ENCODE peak calls at places on chromosomes 16 and 17, in eight cellular contexts. J, V, N, X, E, C, L and Q are unnamed samples. For H3K4me1, the result is how much of the 10 kb centered on the place peaks cover.

GRCh38 chr17:59838196-59838911 is 54.4 kb downstream of the TUBD1 start:
- DNase-seq in J (no peak), V (peak), N (no peak), X (no peak), E (peak), C (no peak), L (no peak), Q (no peak)

GRCh38 chr16:24771779-24772157 is 42.3 kb downstream of the TNRC6A start:
- DNase-seq in J (no peak), V (no peak), N (no peak), X (no peak), E (no peak), C (no peak), L (no peak), Q (no peak)

GRCh38 chr17:57144567-57144966 is 59.5 kb downstream of the AKAP1 start:
- DNase-seq in J (no peak), V (no peak), N (no peak), X (no peak), E (no peak), C (no peak), L (no peak), Q (no peak)

GRCh38 chr16:20704281-20704680 is 6.8 kb upstream of the ACSM1 start:
- DNase-seq in J (peak), V (no peak), N (no peak), X (no peak), E (peak), C (no peak), L (no peak), Q (no peak)

GRCh38 chr17:56313201-56313600 is 159.9 kb downstream of the ANKFN1 start:
- DNase-seq in J (peak), V (no peak), N (no peak), X (no peak), E (no peak), C (no peak), L (no peak), Q (no peak)

GRCh38 chr16:85983606-85984005 is 84.6 kb downstream of the IRF8 start:
- DNase-seq in J (no peak), V (no peak), N (no peak), X (no peak), E (no peak), C (no peak), L (no peak), Q (no peak)

GRCh38 chr16:87173294-87173883 is 143.8 kb downstream of the C16orf95 start:
- DNase-seq in J (no peak), V (no peak), N (no peak), X (no peak), E (peak), C (no peak), L (peak), Q (no peak)

GRCh38 chr17:43840814-43841213 is 6.2 kb upstream of the CD300LG start:
- DNase-seq in J (no peak), V (no peak), N (no peak), X (no peak), E (peak), C (no peak), L (no peak), Q (no peak)

GRCh38 chr16:17271687-17272086 is 199.1 kb downstream of the XYLT1 start:
- DNase-seq in J (no peak), V (peak), N (peak), X (no peak), E (no peak), C (no peak), L (peak), Q (no peak)

GRCh38 chr17:58377005-58377660 is 25.1 kb upstream of the SUPT4H1 start:
- DNase-seq in J (peak), V (peak), N (peak), X (no peak), E (no peak), C (no peak), L (no peak), Q (no peak)

GRCh38 chr17:56125830-56126819 is 27.1 kb upstream of the ANKFN1 start:
- DNase-seq in J (peak), V (peak), N (no peak), X (no peak), E (peak), C (no peak), L (peak), Q (no peak)

GRCh38 chr17:80930335-80931040 is 61.2 kb upstream of the CHMP6 start:
- DNase-seq in J (no peak), V (no peak), N (no peak), X (no peak), E (no peak), C (no peak), L (no peak), Q (no peak)

GRCh38 chr17:82942166-82943130 is 102.6 kb upstream of the ZNF750 start:
- DNase-seq in J (no peak), V (no peak), N (peak), X (peak), E (no peak), C (no peak), L (no peak), Q (peak)

GRCh38 chr16:70396209-70396904 is 42.5 kb downstream of the ST3GAL2 start:
- DNase-seq in J (no peak), V (peak), N (no peak), X (no peak), E (no peak), C (no peak), L (no peak), Q (no peak)

GRCh38 chr17:80220709-80221215 is 535 bp downstream of the SLC26A11 start:
- DNase-seq in J (peak), V (peak), N (peak), X (no peak), E (peak), C (no peak), L (no peak), Q (no peak)

GRCh38 chr16:58128181-58128631 is 975 bp downstream of the CFAP20 start:
- DNase-seq in J (no peak), V (no peak), N (no peak), X (no peak), E (no peak), C (no peak), L (no peak), Q (no peak)
- H3K4me1 ChIP-seq in J (under half), V (under half), N (under half), X (half or more), E (under half), C (under half), L (under half), Q (under half)

GRCh38 chr17:38896373-38896954 is 26.6 kb downstream of the LASP1 start:
- DNase-seq in J (no peak), V (no peak), N (no peak), X (no peak), E (peak), C (no peak), L (no peak), Q (no peak)
- H3K4me1 ChIP-seq in J (under half), V (half or more), N (half or more), X (half or more), E (half or more), C (half or more), L (under half), Q (half or more)

DNA sequence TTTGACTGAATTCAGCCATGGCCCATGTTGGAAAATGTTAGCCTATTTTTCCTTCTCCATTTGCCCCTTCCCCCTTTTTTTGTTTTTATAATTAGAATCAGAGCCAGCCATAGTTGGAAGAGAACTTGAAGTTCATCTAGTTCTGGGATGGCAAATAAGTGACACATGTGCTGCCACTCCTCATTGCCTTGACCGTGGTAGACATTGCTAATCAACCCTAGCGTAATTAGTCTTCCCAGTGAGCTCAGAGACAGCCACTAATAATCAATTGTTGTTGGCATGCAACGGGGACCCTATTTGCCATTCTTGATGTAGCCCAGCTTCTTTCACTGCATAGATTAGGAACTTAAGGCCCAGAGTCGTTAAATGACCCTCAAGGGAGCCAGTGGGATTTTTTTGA is 16.6 kb downstream of the CMIP start:
- DNase-seq in J (no peak), V (no peak), N (no peak), X (no peak), E (no peak), C (no peak), L (no peak), Q (no peak)
- H3K4me1 ChIP-seq in J (under half), V (under half), N (under half), X (under half), E (under half), C (under half), L (under half), Q (half or more)

DNA sequence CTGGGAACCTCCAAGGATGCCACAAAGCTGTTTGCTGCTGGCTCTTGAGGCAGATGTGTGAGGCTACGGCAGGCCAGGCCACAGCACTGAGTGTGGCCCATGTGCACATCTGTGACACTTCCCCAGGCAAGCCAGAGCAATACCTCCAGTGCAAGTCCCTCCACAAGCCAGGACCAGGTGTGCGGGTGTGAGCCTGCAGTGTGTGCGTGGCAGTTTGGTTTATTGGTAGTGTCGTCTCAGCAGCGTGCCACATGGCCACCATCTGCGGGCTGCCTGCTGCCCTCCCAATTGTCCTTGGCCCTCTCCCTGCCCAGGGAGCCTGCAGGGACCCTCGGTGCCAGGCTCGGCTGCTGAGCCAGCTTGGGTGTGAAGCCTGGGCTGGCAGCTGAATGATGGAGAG is 9.9 kb upstream of the SREBF1 start:
- DNase-seq in J (no peak), V (peak), N (no peak), X (no peak), E (no peak), C (no peak), L (no peak), Q (no peak)
- H3K4me1 ChIP-seq in J (under half), V (under half), N (under half), X (half or more), E (under half), C (under half), L (under half), Q (half or more)

GRCh38 chr17:76027159-76027839 is at the start of gene EVPL:
- DNase-seq in J (peak), V (peak), N (peak), X (no peak), E (no peak), C (no peak), L (no peak), Q (peak)

GRCh38 chr17:76024353-76024752 is 2.8 kb downstream of the EVPL start:
- DNase-seq in J (no peak), V (no peak), N (no peak), X (no peak), E (no peak), C (no peak), L (no peak), Q (no peak)

GRCh38 chr17:76026714-76027158 is 370 bp downstream of the EVPL start:
- DNase-seq in J (peak), V (no peak), N (no peak), X (no peak), E (no peak), C (no peak), L (no peak), Q (peak)

GRCh38 chr17:76023900-76024237 is 3.2 kb downstream of the EVPL start:
- DNase-seq in J (no peak), V (no peak), N (no peak), X (no peak), E (no peak), C (no peak), L (no peak), Q (no peak)

DNA sequence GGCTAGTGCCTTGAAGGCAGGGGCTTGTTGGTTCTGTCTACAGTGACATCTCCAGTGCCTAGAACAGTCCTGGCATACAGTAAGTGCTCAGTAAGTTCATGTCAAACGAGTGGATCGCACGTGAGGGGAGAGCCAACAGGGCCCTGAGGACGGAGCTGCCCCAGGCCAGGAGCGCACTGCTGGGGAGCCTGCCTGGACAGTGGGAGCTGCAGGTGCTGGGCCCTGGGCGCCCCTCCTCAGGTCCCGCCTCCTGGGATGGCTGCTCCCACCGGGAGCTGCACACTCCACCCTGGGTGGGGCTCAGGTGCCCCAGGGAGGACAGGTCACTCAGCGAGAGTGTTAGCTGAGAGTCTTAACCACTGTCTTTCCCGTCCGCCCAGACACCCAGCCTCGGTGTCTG is 1.8 kb downstream of the EVPL start:
- DNase-seq in J (no peak), V (no peak), N (no peak), X (no peak), E (no peak), C (no peak), L (no peak), Q (no peak)
- H3K4me1 ChIP-seq in J (under half), V (under half), N (under half), X (under half), E (under half), C (under half), L (under half), Q (under half)

GRCh38 chr16:57406881-57407280 is 2.3 kb downstream of the CCL17 start:
- DNase-seq in J (no peak), V (no peak), N (no peak), X (no peak), E (no peak), C (no peak), L (no peak), Q (no peak)
- H3K4me1 ChIP-seq in J (under half), V (under half), N (under half), X (under half), E (under half), C (under half), L (under half), Q (under half)

GRCh38 chr16:29825145-29826044 is 5.1 kb downstream of the MVP start:
- DNase-seq in J (no peak), V (peak), N (peak), X (peak), E (peak), C (peak), L (peak), Q (no peak)
- H3K4me1 ChIP-seq in J (under half), V (half or more), N (half or more), X (half or more), E (under half), C (half or more), L (half or more), Q (half or more)